ENCODE peak calls at places on chromosomes 16 and 17, in four cellular contexts. One of them, this sample, is unnamed.

GRCh38 chr17:28871056-28871579 is 16.3 kb downstream of the ERAL1 start:
- DNase-seq in right lobe of liver: no peak
- DNase-seq in transverse colon: no peak
- DNase-seq in Peyer's patch: peak; percentile 79
- DNase-seq in this sample: no peak

GRCh38 chr16:58503863-58504688 is 4.1 kb downstream of the NDRG4 start:
- DNase-seq in Peyer's patch: peak; percentile 40
- DNase-seq in transverse colon: no peak
- DNase-seq in right lobe of liver: no peak
- DNase-seq in this sample: no peak

GRCh38 chr17:69567130-69567529 is 152.6 kb downstream of the MAP2K6 start:
- DNase-seq in Peyer's patch: no peak
- DNase-seq in transverse colon: no peak
- DNase-seq in right lobe of liver: no peak
- DNase-seq in this sample: peak; percentile 12

GRCh38 chr17:50028207-50029120 is 27.4 kb upstream of the ITGA3 start:
- DNase-seq in right lobe of liver: no peak
- DNase-seq in transverse colon: no peak
- DNase-seq in Peyer's patch: peak; percentile 45
- DNase-seq in this sample: peak; percentile 92

GRCh38 chr17:58534901-58535421 is 20.5 kb upstream of the MTMR4 start:
- DNase-seq in Peyer's patch: no peak
- DNase-seq in transverse colon: no peak
- DNase-seq in right lobe of liver: no peak
- DNase-seq in this sample: no peak

GRCh38 chr16:85626191-85626951 is 13.2 kb downstream of the GSE1 start:
- DNase-seq in transverse colon: no peak
- DNase-seq in right lobe of liver: no peak
- DNase-seq in Peyer's patch: no peak
- DNase-seq in this sample: no peak

GRCh38 chr17:75516619-75517276 is 420 bp downstream of the TSEN54 start:
- DNase-seq in right lobe of liver: peak; percentile 60
- DNase-seq in transverse colon: peak; percentile 41
- DNase-seq in Peyer's patch: peak; percentile 60
- DNase-seq in this sample: peak; percentile 34

GRCh38 chr17:15341966-15342365 is 569 bp upstream of the TEKT3 start:
- DNase-seq in right lobe of liver: no peak
- DNase-seq in transverse colon: no peak
- DNase-seq in Peyer's patch: no peak
- DNase-seq in this sample: no peak

GRCh38 chr17:50196826-50197225 is 4.6 kb downstream of the COL1A1 start:
- DNase-seq in transverse colon: no peak
- DNase-seq in Peyer's patch: no peak
- DNase-seq in right lobe of liver: no peak
- DNase-seq in this sample: no peak

GRCh38 chr16:70441406-70441990 is 2.6 kb upstream of the ST3GAL2 start:
- DNase-seq in right lobe of liver: no peak
- DNase-seq in transverse colon: no peak
- DNase-seq in Peyer's patch: no peak
- DNase-seq in this sample: no peak

GRCh38 chr17:76544123-76544915 is 4.5 kb downstream of the PRCD start:
- DNase-seq in transverse colon: no peak
- DNase-seq in right lobe of liver: no peak
- DNase-seq in Peyer's patch: no peak
- DNase-seq in this sample: no peak

GRCh38 chr16:75038036-75038959 is 39.5 kb downstream of the ZNRF1 start:
- DNase-seq in Peyer's patch: no peak
- DNase-seq in transverse colon: no peak
- DNase-seq in right lobe of liver: no peak
- DNase-seq in this sample: no peak

GRCh38 chr17:77556408-77557068 is 402.0 kb upstream of the TNRC6C start:
- DNase-seq in transverse colon: no peak
- DNase-seq in Peyer's patch: no peak
- DNase-seq in right lobe of liver: no peak
- DNase-seq in this sample: no peak

GRCh38 chr16:28569011-28569410 is 15.3 kb downstream of the SGF29 start:
- DNase-seq in Peyer's patch: no peak
- DNase-seq in right lobe of liver: no peak
- DNase-seq in transverse colon: no peak
- DNase-seq in this sample: no peak

GRCh38 chr17:30421592-30421991 is 42.9 kb downstream of the CPD start:
- DNase-seq in right lobe of liver: no peak
- DNase-seq in transverse colon: no peak
- DNase-seq in Peyer's patch: no peak
- DNase-seq in this sample: no peak

GRCh38 chr17:50199651-50200446 is 1.6 kb downstream of the COL1A1 start:
- DNase-seq in transverse colon: peak; percentile 91
- DNase-seq in right lobe of liver: peak; percentile 90
- DNase-seq in Peyer's patch: peak; percentile 90
- DNase-seq in this sample: peak; percentile 94

GRCh38 chr17:67044016-67044772 is at the start of gene CACNG1:
- DNase-seq in transverse colon: no peak
- DNase-seq in Peyer's patch: no peak
- DNase-seq in right lobe of liver: no peak
- DNase-seq in this sample: no peak

GRCh38 chr17:1908699-1909309 is 79.0 kb downstream of the RPA1 start:
- DNase-seq in right lobe of liver: peak; percentile 32
- DNase-seq in transverse colon: peak; percentile 57
- DNase-seq in Peyer's patch: peak; percentile 71
- DNase-seq in this sample: peak; percentile 62

GRCh38 chr17:28524476-28525415 is 18.6 kb downstream of the FOXN1 start:
- DNase-seq in transverse colon: peak; percentile 61
- DNase-seq in Peyer's patch: no peak
- DNase-seq in right lobe of liver: no peak
- DNase-seq in this sample: peak; percentile 93

GRCh38 chr17:74458835-74459234 is 7.6 kb upstream of the CD300A start:
- DNase-seq in transverse colon: no peak
- DNase-seq in Peyer's patch: no peak
- DNase-seq in right lobe of liver: no peak
- DNase-seq in this sample: no peak

GRCh38 chr16:11476676-11477075 is 110.0 kb downstream of the LITAF start:
- DNase-seq in transverse colon: no peak
- DNase-seq in Peyer's patch: no peak
- DNase-seq in right lobe of liver: no peak
- DNase-seq in this sample: no peak

GRCh38 chr17:42704495-42705494 is 22.5 kb downstream of the CNTNAP1 start:
- DNase-seq in right lobe of liver: no peak
- DNase-seq in Peyer's patch: no peak
- DNase-seq in transverse colon: no peak
- DNase-seq in this sample: no peak

GRCh38 chr17:17497065-17497844 is 1.1 kb upstream of the RASD1 start:
- DNase-seq in Peyer's patch: no peak
- DNase-seq in transverse colon: no peak
- DNase-seq in right lobe of liver: no peak
- DNase-seq in this sample: no peak

GRCh38 chr17:76485569-76485968 is 15.7 kb downstream of the RHBDF2 start:
- DNase-seq in Peyer's patch: peak; percentile 56
- DNase-seq in transverse colon: peak; percentile 22
- DNase-seq in right lobe of liver: no peak
- DNase-seq in this sample: no peak

GRCh38 chr16:53922067-53922804 is 218.3 kb downstream of the FTO start:
- DNase-seq in Peyer's patch: no peak
- DNase-seq in right lobe of liver: no peak
- DNase-seq in transverse colon: no peak
- DNase-seq in this sample: no peak

GRCh38 chr17:80152057-80152831 is 5.3 kb upstream of the EIF4A3 start:
- DNase-seq in transverse colon: no peak
- DNase-seq in right lobe of liver: no peak
- DNase-seq in Peyer's patch: no peak
- DNase-seq in this sample: no peak

GRCh38 chr17:63095459-63095858 is 129.4 kb downstream of the TANC2 start:
- DNase-seq in right lobe of liver: no peak
- DNase-seq in Peyer's patch: no peak
- DNase-seq in transverse colon: no peak
- DNase-seq in this sample: no peak

GRCh38 chr17:16945513-16946201 is 26.3 kb downstream of the TNFRSF13B start:
- DNase-seq in Peyer's patch: peak; percentile 39
- DNase-seq in transverse colon: no peak
- DNase-seq in right lobe of liver: no peak
- DNase-seq in this sample: peak; percentile 12

GRCh38 chr16:8901318-8901861 is 19.2 kb downstream of the LITAFD start:
- DNase-seq in right lobe of liver: no peak
- DNase-seq in transverse colon: no peak
- DNase-seq in Peyer's patch: no peak
- DNase-seq in this sample: no peak

GRCh38 chr17:58710948-58711552 is 18.6 kb downstream of the RAD51C start:
- DNase-seq in Peyer's patch: peak; percentile 64
- DNase-seq in right lobe of liver: no peak
- DNase-seq in transverse colon: peak; percentile 10
- DNase-seq in this sample: peak; percentile 35

GRCh38 chr16:66911112-66911511 is 7.6 kb downstream of the CDH16 start:
- DNase-seq in Peyer's patch: no peak
- DNase-seq in right lobe of liver: peak; percentile 13
- DNase-seq in transverse colon: no peak
- DNase-seq in this sample: no peak

GRCh38 chr17:47203984-47204721 is 5.0 kb upstream of the MYL4 start:
- DNase-seq in right lobe of liver: no peak
- DNase-seq in transverse colon: no peak
- DNase-seq in Peyer's patch: peak; percentile 69
- DNase-seq in this sample: no peak

GRCh38 chr17:82956146-82956725 is 116.4 kb upstream of the ZNF750 start:
- DNase-seq in transverse colon: no peak
- DNase-seq in right lobe of liver: peak; percentile 7
- DNase-seq in Peyer's patch: peak; percentile 37
- DNase-seq in this sample: no peak

GRCh38 chr17:77184474-77184873 is 43.7 kb downstream of the SEC14L1 start:
- DNase-seq in right lobe of liver: no peak
- DNase-seq in Peyer's patch: no peak
- DNase-seq in transverse colon: no peak
- DNase-seq in this sample: no peak

GRCh38 chr17:7445011-7445927 is at the start of gene CHRNB1:
- DNase-seq in transverse colon: peak; percentile 91
- DNase-seq in Peyer's patch: peak; percentile 89
- DNase-seq in right lobe of liver: peak; percentile 93
- DNase-seq in this sample: peak; percentile 92
- TF ChIP-seq POLR2A in transverse colon: no peak
- TF ChIP-seq POLR2A in Peyer's patch: no peak
- TF ChIP-seq POLR2A in right lobe of liver: peak; percentile 50
- TF ChIP-seq POLR2A in this sample: peak; percentile 56

DNA sequence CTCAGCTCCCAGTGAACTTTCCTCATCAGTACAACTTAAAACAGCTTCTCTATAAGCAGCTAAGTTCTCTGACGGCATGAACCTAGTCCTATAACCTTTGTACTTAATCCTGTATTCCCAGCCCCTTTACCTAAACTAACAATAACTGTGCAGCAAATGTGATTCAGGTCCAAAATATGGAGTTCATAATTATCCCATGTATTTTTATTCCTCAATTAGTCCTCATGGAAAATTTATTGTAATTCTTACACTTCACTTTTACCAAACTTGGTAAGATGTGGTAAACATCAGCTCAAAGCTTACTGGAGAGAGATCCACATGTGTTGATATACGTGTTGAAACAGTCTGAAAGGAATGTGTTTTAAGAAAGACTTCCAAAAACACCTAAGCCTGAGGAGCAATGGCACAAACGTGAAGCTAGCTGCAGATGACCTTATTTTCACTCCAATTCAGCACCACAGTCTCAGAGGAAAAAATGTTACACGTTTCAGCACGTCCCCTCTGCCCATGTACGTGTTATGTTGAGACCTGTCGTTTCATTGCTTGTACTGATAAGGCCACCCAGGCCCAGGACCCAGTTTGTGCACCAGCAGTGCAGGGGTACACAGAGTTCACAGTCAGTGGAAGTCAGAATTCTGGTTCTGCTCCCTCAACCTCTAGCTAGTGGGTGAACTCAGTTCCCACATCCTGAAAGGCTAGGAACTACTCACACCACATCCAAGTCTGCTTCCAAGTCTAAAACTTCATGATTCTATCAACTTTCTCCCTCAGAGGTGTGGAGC is 7.1 kb downstream of the USP31 start:
- DNase-seq in transverse colon: no peak
- DNase-seq in right lobe of liver: no peak
- DNase-seq in Peyer's patch: no peak
- DNase-seq in this sample: no peak
- TF ChIP-seq POLR2A in transverse colon: no peak
- TF ChIP-seq POLR2A in right lobe of liver: no peak
- TF ChIP-seq POLR2A in Peyer's patch: no peak
- TF ChIP-seq POLR2A in this sample: no peak

GRCh38 chr17:44902135-44902760 is 3.0 kb upstream of the EFTUD2 start:
- DNase-seq in right lobe of liver: no peak
- DNase-seq in Peyer's patch: peak; percentile 35
- DNase-seq in transverse colon: no peak
- DNase-seq in this sample: no peak

GRCh38 chr17:44900894-44901293 is 1.6 kb upstream of the EFTUD2 start:
- DNase-seq in transverse colon: no peak
- DNase-seq in right lobe of liver: no peak
- DNase-seq in Peyer's patch: peak; percentile 44
- DNase-seq in this sample: peak; percentile 89

GRCh38 chr17:44898768-44899073 is 524 bp downstream of the EFTUD2 start:
- DNase-seq in right lobe of liver: no peak
- DNase-seq in transverse colon: no peak
- DNase-seq in Peyer's patch: no peak
- DNase-seq in this sample: no peak

GRCh38 chr17:44901323-44901965 is 2.2 kb upstream of the EFTUD2 start:
- DNase-seq in transverse colon: no peak
- DNase-seq in right lobe of liver: no peak
- DNase-seq in Peyer's patch: peak; percentile 22
- DNase-seq in this sample: no peak

GRCh38 chr17:44899074-44899782 is at the start of gene EFTUD2:
- DNase-seq in Peyer's patch: peak; percentile 96
- DNase-seq in transverse colon: peak; percentile 93
- DNase-seq in right lobe of liver: peak; percentile 91
- DNase-seq in this sample: peak; percentile 90
- TF ChIP-seq POLR2A in Peyer's patch: peak; percentile 64
- TF ChIP-seq POLR2A in transverse colon: peak; percentile 67
- TF ChIP-seq POLR2A in right lobe of liver: peak; percentile 48
- TF ChIP-seq POLR2A in this sample: peak; percentile 49

DNA sequence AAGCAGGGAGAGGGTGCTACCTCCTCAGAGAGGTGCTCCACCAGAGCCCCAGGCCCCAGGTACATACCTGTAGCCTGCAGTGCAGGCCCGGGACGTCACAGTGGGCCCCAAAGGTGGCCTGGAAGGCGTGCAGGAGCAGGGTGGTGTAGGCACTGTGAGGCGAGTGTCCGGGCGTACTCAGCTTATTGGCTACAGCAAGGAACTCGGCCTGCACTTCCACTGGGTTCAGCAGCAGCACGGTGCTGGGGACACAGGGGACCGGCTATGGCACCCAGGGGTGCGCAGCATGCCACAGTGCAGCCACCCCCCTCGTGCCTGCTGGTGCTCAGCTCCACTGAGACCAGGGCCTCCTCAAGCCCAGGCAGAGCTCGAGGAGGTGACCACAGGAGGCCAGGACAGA is 23.2 kb upstream of the PIK3R6 start:
- DNase-seq in Peyer's patch: no peak
- DNase-seq in right lobe of liver: no peak
- DNase-seq in transverse colon: no peak
- DNase-seq in this sample: no peak
- TF ChIP-seq POLR2A in Peyer's patch: no peak
- TF ChIP-seq POLR2A in right lobe of liver: no peak
- TF ChIP-seq POLR2A in transverse colon: no peak
- TF ChIP-seq POLR2A in this sample: no peak

GRCh38 chr16:2472885-2473284 is 1.8 kb downstream of the NTN3 start:
- DNase-seq in transverse colon: no peak
- DNase-seq in right lobe of liver: peak; percentile 62
- DNase-seq in Peyer's patch: no peak
- DNase-seq in this sample: no peak
- TF ChIP-seq POLR2A in transverse colon: no peak
- TF ChIP-seq POLR2A in right lobe of liver: no peak
- TF ChIP-seq POLR2A in Peyer's patch: no peak
- TF ChIP-seq POLR2A in this sample: no peak